ENCODE peak calls at places on chromosomes 12 and 14, in five cellular contexts. R is GM12878, Q is H1, Z is K562, M is HepG2. H is an unnamed sample.
A peak's percentile ranks its signal among the peaks of the same experiment; 100 is the strongest.

GRCh38 chr12:113837528-113838296 is 128.4 kb downstream of the RBM19 start:
- DNase-seq in R (no peak), Q (no peak), Z (no peak), M (no peak), H (no peak)

GRCh38 chr12:88577537-88577936 is 2.7 kb downstream of the KITLG start:
- DNase-seq in R (no peak), Q (no peak), Z (no peak), M (no peak), H (peak; percentile 43)

GRCh38 chr12:126663304-126664094 is 1598.3 kb downstream of the AACS start:
- DNase-seq in R (no peak), Q (peak; percentile 7), Z (peak; percentile 53), M (peak; percentile 1), H (peak; percentile 32)

GRCh38 chr12:104494816-104495158 is 38.0 kb downstream of the CHST11 start:
- DNase-seq in R (peak; percentile 47), Q (no peak), Z (no peak), M (no peak), H (no peak)

GRCh38 chr12:93766802-93767523 is 89.8 kb downstream of the CRADD start:
- DNase-seq in R (no peak), Q (no peak), Z (peak; percentile 61), M (no peak), H (no peak)

GRCh38 chr14:86430807-86431206 is 900.9 kb downstream of the FLRT2 start:
- DNase-seq in R (no peak), Q (no peak), Z (no peak), M (no peak), H (no peak)

GRCh38 chr12:2300886-2301285 is 248.1 kb downstream of the CACNA1C start:
- DNase-seq in R (no peak), Q (no peak), Z (no peak), M (no peak), H (no peak)

GRCh38 chr14:30559638-30560071 is 697 bp downstream of the G2E3 start:
- DNase-seq in R (no peak), Q (no peak), Z (peak; percentile 27), M (peak; percentile 64), H (no peak)

GRCh38 chr12:79424109-79424721 is 266.5 kb downstream of the PAWR start:
- DNase-seq in R (no peak), Q (no peak), Z (no peak), M (peak; percentile 91), H (no peak)

GRCh38 chr14:94689985-94690400 is 77.8 kb downstream of the SERPINA3 start:
- DNase-seq in R (no peak), Q (no peak), Z (no peak), M (no peak), H (no peak)

GRCh38 chr12:53338916-53339315 is 2.8 kb upstream of the SP7 start:
- DNase-seq in R (no peak), Q (no peak), Z (no peak), M (no peak), H (no peak)

GRCh38 chr14:61433169-61433568 is 111.8 kb downstream of the PRKCH start:
- DNase-seq in R (no peak), Q (no peak), Z (no peak), M (no peak), H (no peak)

GRCh38 chr14:90093942-90094595 is 32.3 kb downstream of the KCNK13 start:
- DNase-seq in R (no peak), Q (no peak), Z (no peak), M (no peak), H (no peak)
- TF ChIP-seq YY1 in R (no peak), Q (no peak), Z (no peak), M (no peak), H (no peak)

DNA sequence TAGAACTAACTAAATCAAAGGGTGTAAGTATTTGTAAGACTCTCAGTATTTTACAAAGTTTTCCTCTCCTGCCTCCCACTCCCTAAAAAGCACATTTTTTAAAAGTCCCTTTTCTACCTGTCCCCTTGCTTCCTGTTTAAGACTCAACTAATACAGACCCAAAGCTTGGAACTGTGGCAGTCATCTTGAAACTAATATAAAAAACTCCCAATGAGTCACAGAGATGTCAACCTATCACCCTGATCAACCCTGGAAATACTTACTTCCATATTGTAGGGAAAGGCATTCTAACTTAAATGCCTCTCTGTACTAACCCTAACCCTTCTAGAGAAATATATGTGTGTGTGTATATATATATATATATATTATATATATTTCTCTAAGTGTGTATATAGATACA is 184.8 kb downstream of the SPTSSA start:
- DNase-seq in R (no peak), Q (no peak), Z (no peak), M (no peak), H (no peak)
- TF ChIP-seq POLR2A in R (no peak), Q (no peak), Z (no peak), M (no peak), H (no peak)

GRCh38 chr12:32399045-32399372 is 349 bp upstream of the FGD4 start:
- DNase-seq in R (no peak), Q (no peak), Z (peak; percentile 9), M (no peak), H (no peak)

GRCh38 chr12:32399373-32400113 is at the start of gene FGD4:
- DNase-seq in R (no peak), Q (peak; percentile 66), Z (peak; percentile 78), M (peak; percentile 69), H (peak; percentile 72)

GRCh38 chr12:32400114-32400672 is 835 bp downstream of the FGD4 start:
- DNase-seq in R (no peak), Q (peak; percentile 70), Z (peak; percentile 7), M (no peak), H (peak; percentile 7)

GRCh38 chr12:32400866-32401265 is 1.5 kb downstream of the FGD4 start:
- DNase-seq in R (no peak), Q (no peak), Z (no peak), M (no peak), H (no peak)

GRCh38 chr12:32402170-32402569 is 2.8 kb downstream of the FGD4 start:
- DNase-seq in R (no peak), Q (no peak), Z (no peak), M (no peak), H (no peak)
- TF ChIP-seq YY1 in R (no peak), Q (no peak), Z (no peak), M (no peak), H (no peak)

DNA sequence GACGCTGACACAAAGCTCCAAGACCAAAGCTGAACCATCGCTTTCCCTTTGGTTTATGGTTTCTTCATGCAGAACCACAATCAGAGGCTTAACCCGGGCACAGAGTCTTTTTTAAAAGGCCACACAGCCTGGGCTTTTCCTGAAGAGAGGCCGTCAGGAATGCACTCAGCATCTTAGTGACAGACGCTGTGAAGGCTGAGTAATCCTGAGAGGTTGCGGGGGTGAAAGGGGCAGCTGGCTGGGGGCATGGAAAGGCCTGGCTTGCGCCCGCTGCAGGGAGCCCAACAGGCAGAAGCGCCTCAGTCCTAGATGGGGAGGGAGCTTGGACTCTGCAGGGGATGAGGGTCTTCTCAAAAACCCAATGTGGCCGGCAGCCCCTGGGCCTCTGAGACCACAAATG is 13.6 kb downstream of the CTDSP2 start:
- DNase-seq in R (no peak), Q (no peak), Z (no peak), M (no peak), H (no peak)
- TF ChIP-seq POLR2A in R (no peak), Q (no peak), Z (no peak), M (no peak), H (no peak)

DNA sequence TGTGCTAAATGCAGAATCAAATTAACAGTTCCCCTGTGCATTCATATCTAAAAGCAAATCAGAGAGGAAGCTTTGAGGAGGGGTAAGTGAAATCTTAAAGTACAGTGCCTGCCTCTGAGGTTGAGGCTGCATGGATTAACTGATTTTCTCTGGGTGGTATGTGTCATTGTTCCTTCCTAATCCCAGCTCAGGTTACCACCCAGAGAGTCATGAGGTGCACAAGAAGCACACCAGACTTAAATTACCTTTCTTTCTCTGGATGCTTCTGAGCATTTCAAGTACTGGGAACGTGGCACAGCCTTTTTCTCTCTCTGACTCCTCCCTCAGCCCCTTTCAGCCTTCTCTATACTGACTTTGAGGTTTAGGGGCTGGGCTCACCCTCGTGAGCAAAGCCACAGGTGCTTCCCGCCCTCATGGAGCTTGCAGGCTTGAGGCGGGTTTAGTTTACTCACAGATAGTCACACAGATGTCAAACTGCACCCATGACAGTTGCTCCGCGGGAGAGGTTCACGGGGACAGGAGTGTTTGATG is 237.6 kb upstream of the CRY1 start:
- DNase-seq in R (no peak), Q (no peak), Z (no peak), M (no peak), H (no peak)
- TF ChIP-seq YY1 in R (no peak), Q (no peak), Z (no peak), M (no peak), H (no peak)

GRCh38 chr14:22506778-22507351 is 82.2 kb downstream of the DAD1 start:
- DNase-seq in R (no peak), Q (no peak), Z (no peak), M (no peak), H (no peak)
- TF ChIP-seq POLR2A in R (no peak), Q (no peak), Z (no peak), M (no peak), H (no peak)

DNA sequence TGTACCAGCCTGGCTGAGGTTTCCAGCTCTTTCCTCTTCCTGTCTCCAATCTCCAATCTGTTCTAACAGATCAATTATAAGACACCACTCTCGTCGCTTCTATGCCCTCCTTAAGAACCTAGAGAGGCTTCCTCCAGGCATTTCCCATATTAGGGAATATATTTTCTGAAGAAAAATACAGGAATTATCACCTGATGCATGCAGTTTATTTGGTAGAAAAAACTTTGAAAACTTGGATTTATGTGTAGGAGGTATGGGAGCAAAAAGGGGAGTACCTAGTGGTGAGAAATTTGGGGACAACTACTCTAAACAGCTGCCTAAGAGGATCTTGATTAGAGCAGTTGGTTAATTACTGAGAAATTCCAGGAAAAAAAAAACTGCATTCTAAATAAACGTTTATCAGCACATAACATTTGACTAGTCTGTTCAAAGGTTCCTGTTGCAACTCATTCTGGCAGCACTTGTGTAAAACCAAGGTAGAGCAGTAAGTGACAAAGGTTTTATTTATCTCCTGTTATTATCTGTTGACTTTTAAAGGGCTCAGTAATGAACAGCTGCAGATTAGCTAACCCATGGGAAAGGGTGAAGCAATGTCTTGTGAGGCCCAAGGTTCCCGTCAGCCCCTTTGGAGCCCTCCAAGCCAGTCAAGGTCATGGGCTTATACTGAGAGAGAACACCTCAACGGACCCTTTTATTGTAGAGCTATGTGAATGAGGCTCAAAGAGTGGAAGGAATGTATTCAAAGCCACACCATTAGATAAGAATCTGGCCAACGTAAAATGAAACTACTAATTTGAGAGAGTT is 36.4 kb upstream of the NR1H4 start:
- DNase-seq in R (no peak), Q (no peak), Z (peak; percentile 18), M (peak; percentile 97), H (no peak)
- TF ChIP-seq YY1 in R (no peak), Q (no peak), Z (no peak), M (no peak), H (no peak)

GRCh38 chr12:71662861-71663560 is 637 bp downstream of the ZFC3H1 start:
- DNase-seq in R (no peak), Q (no peak), Z (peak; percentile 75), M (peak; percentile 22), H (no peak)
- TF ChIP-seq POLR2A in R (peak; percentile 68), Q (no peak), Z (no peak), M (no peak), H (no peak)

GRCh38 chr12:124110372-124110883 is 137.4 kb downstream of the ZNF664 start:
- DNase-seq in R (no peak), Q (no peak), Z (no peak), M (no peak), H (no peak)

GRCh38 chr12:124107299-124107698 is 134.3 kb downstream of the ZNF664 start:
- DNase-seq in R (no peak), Q (no peak), Z (no peak), M (no peak), H (no peak)

GRCh38 chr12:124105546-124105945 is 132.5 kb downstream of the ZNF664 start:
- DNase-seq in R (no peak), Q (no peak), Z (no peak), M (no peak), H (no peak)

GRCh38 chr12:124111006-124111405 is 138.0 kb downstream of the ZNF664 start:
- DNase-seq in R (no peak), Q (no peak), Z (no peak), M (no peak), H (no peak)

GRCh38 chr12:124109760-124110159 is 136.7 kb downstream of the ZNF664 start:
- DNase-seq in R (peak; percentile 39), Q (no peak), Z (peak; percentile 52), M (no peak), H (peak; percentile 49)
- TF ChIP-seq YY1 in R (no peak), Q (no peak), Z (no peak), M (no peak), H (peak; percentile 26)